ENCODE peak calls at places on chromosomes 11 and 22, in five cellular contexts. Z is glutamatergic neuron, A is cardiac muscle cell, C is astrocyte of the spinal cord, F is cardiac fibroblast. P is an unnamed sample.

GRCh38 chr11:134282121-134283045 is 6.2 kb downstream of the GLB1L3 start:
- DNase-seq in Z (no peak), A (no peak), C (no peak), F (no peak), P (no peak)

GRCh38 chr11:128772814-128773213 is 78.9 kb downstream of the FLI1 start:
- DNase-seq in Z (no peak), A (no peak), C (no peak), F (no peak), P (no peak)

GRCh38 chr11:103441021-103441420 is 331.8 kb downstream of the DYNC2H1 start:
- DNase-seq in Z (no peak), A (no peak), C (no peak), F (no peak), P (no peak)

GRCh38 chr22:34587357-34588356 is 478.3 kb upstream of the ISX start:
- DNase-seq in Z (no peak), A (no peak), C (no peak), F (no peak), P (no peak)

GRCh38 chr11:57202282-57202681 is 20.5 kb downstream of the LRRC55 start:
- DNase-seq in Z (peak), A (no peak), C (no peak), F (no peak), P (no peak)

GRCh38 chr22:36369922-36370781 is 17.6 kb downstream of the MYH9 start:
- DNase-seq in Z (no peak), A (peak), C (peak), F (peak), P (no peak)

GRCh38 chr11:119248750-119249670 is 42.9 kb downstream of the CBL start:
- DNase-seq in Z (no peak), A (no peak), C (no peak), F (no peak), P (no peak)

GRCh38 chr11:68398870-68399865 is 61.4 kb upstream of the PPP6R3 start:
- DNase-seq in Z (no peak), A (peak), C (no peak), F (no peak), P (no peak)

GRCh38 chr22:22215659-22216449 is 28.7 kb upstream of the VPREB1 start:
- DNase-seq in Z (no peak), A (no peak), C (no peak), F (no peak), P (no peak)

GRCh38 chr11:103947566-103947919 is 88.9 kb upstream of the DDI1 start:
- DNase-seq in Z (no peak), A (peak), C (peak), F (peak), P (no peak)

GRCh38 chr22:49426618-49427266 is 400.9 kb downstream of the BRD1 start:
- DNase-seq in Z (no peak), A (no peak), C (no peak), F (no peak), P (no peak)

GRCh38 chr11:119481667-119482400 is 58.9 kb upstream of the THY1 start:
- DNase-seq in Z (no peak), A (no peak), C (no peak), F (no peak), P (no peak)

GRCh38 chr11:11320820-11321219 is 32.2 kb downstream of the CSNK2A3 start:
- DNase-seq in Z (no peak), A (peak), C (no peak), F (no peak), P (no peak)

GRCh38 chr11:125313271-125314222 is 149.0 kb downstream of the PKNOX2 start:
- DNase-seq in Z (no peak), A (no peak), C (peak), F (peak), P (no peak)

GRCh38 chr22:28793976-28794584 is 6.3 kb downstream of the XBP1 start:
- DNase-seq in Z (no peak), A (no peak), C (no peak), F (no peak), P (no peak)

GRCh38 chr22:41641854-41642253 is 20.8 kb downstream of the XRCC6 start:
- DNase-seq in Z (no peak), A (no peak), C (no peak), F (no peak), P (no peak)

GRCh38 chr22:39959640-39960447 is at the start of gene TMA7B:
- DNase-seq in Z (no peak), A (peak), C (peak), F (peak), P (no peak)

GRCh38 chr11:47355283-47356128 is 3.0 kb upstream of the MYBPC3 start:
- DNase-seq in Z (peak), A (peak), C (peak), F (peak), P (no peak)

GRCh38 chr22:23523746-23524145 is 56.3 kb downstream of the IGLL1 start:
- DNase-seq in Z (no peak), A (no peak), C (no peak), F (no peak), P (no peak)

GRCh38 chr11:61555051-61555969 is 25.6 kb downstream of the SYT7 start:
- DNase-seq in Z (peak), A (no peak), C (no peak), F (no peak), P (no peak)
- TF ChIP-seq CTCF in Z (peak), A (peak), C (no peak), F (peak), P (no peak)

GRCh38 chr11:34150494-34151151 is 45.2 kb downstream of the NAT10 start:
- DNase-seq in Z (no peak), A (no peak), C (no peak), F (no peak), P (no peak)

GRCh38 chr11:34151166-34151565 is 45.7 kb downstream of the NAT10 start:
- DNase-seq in Z (no peak), A (no peak), C (no peak), F (no peak), P (no peak)

GRCh38 chr11:34149274-34149673 is 43.8 kb downstream of the NAT10 start:
- DNase-seq in Z (no peak), A (no peak), C (no peak), F (no peak), P (no peak)

GRCh38 chr11:34148504-34149165 is 43.2 kb downstream of the NAT10 start:
- DNase-seq in Z (peak), A (no peak), C (no peak), F (no peak), P (no peak)

GRCh38 chr11:34149786-34150185 is 44.4 kb downstream of the NAT10 start:
- DNase-seq in Z (no peak), A (peak), C (no peak), F (peak), P (no peak)
- TF ChIP-seq CTCF in Z (no peak), A (peak), C (peak), F (peak), P (peak)

DNA sequence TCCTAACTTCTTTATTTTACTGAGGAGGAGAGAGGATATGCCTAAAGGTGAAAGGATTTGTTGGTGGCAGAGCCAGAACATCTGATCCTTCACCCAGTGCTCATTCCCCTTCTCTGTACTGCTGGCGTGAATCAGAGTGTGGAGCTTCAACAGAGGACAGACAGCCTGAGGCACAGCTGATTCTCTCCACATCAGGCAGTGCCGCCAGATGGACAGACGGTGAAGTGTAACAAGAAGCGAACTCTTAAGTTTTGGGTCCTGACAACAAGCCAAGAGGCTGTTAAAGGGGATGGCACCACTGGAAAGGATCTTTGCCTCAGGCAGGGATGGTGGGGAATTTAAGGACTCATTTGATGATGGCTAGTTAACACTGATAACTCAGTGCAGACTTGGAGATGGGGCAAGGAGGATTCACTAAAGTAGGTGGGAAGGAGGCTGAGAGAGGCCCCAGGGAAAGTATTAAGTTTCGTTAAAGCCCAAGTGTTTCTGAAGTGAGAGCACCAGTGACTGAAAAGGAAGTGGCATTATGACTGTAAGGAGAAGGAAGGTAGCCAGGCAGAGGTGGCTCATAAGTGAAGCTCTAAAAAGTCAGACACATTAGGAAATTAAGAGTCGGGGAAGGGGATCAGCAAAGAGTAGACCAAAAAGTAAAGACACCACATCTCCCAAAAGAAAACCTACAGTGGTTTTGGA is 81.3 kb downstream of the CLPB start:
- DNase-seq in Z (peak), A (peak), C (peak), F (peak), P (peak)
- TF ChIP-seq CTCF in Z (no peak), A (peak), C (peak), F (peak), P (no peak)

DNA sequence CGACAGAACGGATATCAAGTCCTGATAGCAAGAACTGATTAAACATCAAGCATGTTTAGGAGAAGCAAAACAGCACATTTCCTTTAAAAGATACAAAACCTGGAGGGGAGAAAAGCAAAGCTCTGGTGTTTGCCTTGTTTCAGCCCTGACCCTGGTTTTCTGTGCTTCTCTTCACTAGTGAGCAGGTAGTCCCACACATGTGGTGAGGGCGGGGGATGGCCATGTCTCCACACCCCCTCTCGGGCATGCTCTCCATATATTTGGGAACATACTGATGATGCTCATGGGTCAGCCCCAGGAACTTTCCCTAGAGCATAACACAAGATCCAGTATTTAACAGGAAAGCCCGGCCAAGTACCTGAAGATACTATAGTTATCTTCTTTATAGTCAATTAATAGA is 10.1 kb downstream of the C11orf16 start:
- DNase-seq in Z (no peak), A (no peak), C (no peak), F (no peak), P (no peak)
- TF ChIP-seq CTCF in Z (no peak), A (no peak), C (no peak), F (no peak), P (no peak)

GRCh38 chr11:94647926-94648325 is 80.8 kb downstream of the PIWIL4 start:
- DNase-seq in Z (no peak), A (peak), C (no peak), F (no peak), P (no peak)
- TF ChIP-seq CTCF in Z (no peak), A (no peak), C (no peak), F (no peak), P (no peak)

DNA sequence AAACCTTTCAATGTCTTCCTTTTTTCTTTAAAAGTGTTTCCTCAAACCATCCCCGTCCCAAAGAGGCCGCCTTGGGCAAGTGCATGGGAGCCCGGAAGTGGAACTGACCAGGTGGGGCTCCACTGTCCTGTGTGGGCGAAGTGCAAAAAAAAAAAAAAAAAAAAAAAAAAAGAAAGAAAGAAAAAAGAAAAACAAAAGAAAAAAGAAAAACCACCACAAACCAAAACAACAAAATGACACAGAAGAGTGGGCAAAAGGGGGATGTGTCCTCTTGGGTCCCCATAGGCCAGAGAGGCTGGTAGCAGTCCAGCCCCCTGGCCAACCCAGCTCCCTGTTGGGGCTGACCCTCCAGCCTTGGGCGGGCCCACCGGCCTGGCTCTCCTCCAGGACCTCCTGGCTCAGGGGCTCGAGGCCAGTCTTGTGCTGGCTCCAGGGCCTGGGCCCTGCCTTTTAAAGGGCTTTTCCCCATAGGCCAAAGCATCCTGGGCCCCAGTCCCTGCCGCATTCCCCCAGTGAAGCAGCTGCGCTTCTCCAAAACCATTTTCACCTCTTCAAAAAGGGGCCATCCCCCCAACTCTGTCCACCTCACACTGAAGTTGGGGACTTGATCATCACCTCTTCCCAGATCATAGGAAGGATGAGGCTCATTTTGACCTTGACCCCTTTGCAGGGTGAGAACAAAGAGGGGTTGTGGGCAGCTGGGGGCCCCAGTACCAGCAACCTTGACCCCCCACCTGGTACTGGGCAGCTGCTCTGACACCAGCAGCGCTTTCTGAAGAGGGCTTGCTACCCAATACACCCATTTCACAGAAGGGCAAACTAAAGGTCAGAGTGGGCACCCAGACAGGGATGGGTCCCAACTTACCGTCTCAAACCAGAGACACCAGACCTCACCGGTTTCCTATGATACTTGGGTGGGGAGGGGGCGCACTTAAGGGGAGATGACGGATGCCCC is 9.4 kb downstream of the CBX6 start:
- DNase-seq in Z (no peak), A (peak), C (no peak), F (no peak), P (no peak)
- TF ChIP-seq CTCF in Z (no peak), A (no peak), C (no peak), F (no peak), P (no peak)

GRCh38 chr11:7514099-7514725 is 413 bp downstream of the PPFIBP2 start:
- DNase-seq in Z (peak), A (no peak), C (no peak), F (no peak), P (no peak)
- TF ChIP-seq CTCF in Z (no peak), A (no peak), C (no peak), F (no peak), P (no peak)